ENCODE peak calls at places on chromosomes 12 and 14, in four cellular contexts. C, N, P and Q are unnamed samples.

GRCh38 chr12:133156125-133156690 is 25.1 kb upstream of the ZNF268 start:
- DNase-seq in C (no peak), N (no peak), P (no peak), Q (no peak)

GRCh38 chr12:26937863-26938659 is at the start of the genes FGFR1OP2 and INTS13:
- DNase-seq in C (peak), N (peak), P (peak), Q (peak)

GRCh38 chr12:113087193-113087592 is 30.7 kb downstream of the DTX1 start:
- DNase-seq in C (no peak), N (no peak), P (no peak), Q (no peak)

GRCh38 chr12:79344855-79345840 is 345.6 kb downstream of the PAWR start:
- DNase-seq in C (no peak), N (peak), P (peak), Q (no peak)

GRCh38 chr14:97106166-97106565 is 309.0 kb downstream of the VRK1 start:
- DNase-seq in C (no peak), N (no peak), P (no peak), Q (no peak)

GRCh38 chr14:100589071-100589759 is 2.0 kb upstream of the BEGAIN start:
- DNase-seq in C (no peak), N (no peak), P (peak), Q (no peak)

GRCh38 chr14:59422069-59422881 is 42.9 kb downstream of the GPR135 start:
- DNase-seq in C (no peak), N (peak), P (no peak), Q (no peak)

GRCh38 chr14:104930526-104931322 is 6.0 kb downstream of the PLD4 start:
- DNase-seq in C (no peak), N (no peak), P (no peak), Q (no peak)

GRCh38 chr12:111251787-111252186 is 117.1 kb downstream of the PHETA1 start:
- DNase-seq in C (no peak), N (no peak), P (no peak), Q (no peak)

GRCh38 chr12:66065623-66066022 is 64.9 kb downstream of the LLPH start:
- DNase-seq in C (no peak), N (peak), P (no peak), Q (no peak)

GRCh38 chr12:100868487-100868886 is 73.9 kb downstream of the ANO4 start:
- DNase-seq in C (no peak), N (no peak), P (no peak), Q (no peak)

GRCh38 chr14:35877276-35877675 is 51.1 kb downstream of the BRMS1L start:
- DNase-seq in C (no peak), N (no peak), P (no peak), Q (no peak)

GRCh38 chr14:99670361-99671229 is 13.5 kb upstream of the CYP46A1 start:
- DNase-seq in C (no peak), N (peak), P (no peak), Q (no peak)

GRCh38 chr14:73717998-73718741 is 4.0 kb upstream of the PNMA1 start:
- DNase-seq in C (no peak), N (no peak), P (peak), Q (no peak)

GRCh38 chr12:89621511-89621910 is 87.1 kb downstream of the ATP2B1 start:
- DNase-seq in C (no peak), N (no peak), P (no peak), Q (no peak)

GRCh38 chr14:35808076-35808657 is 928 bp downstream of the RALGAPA1 start:
- DNase-seq in C (no peak), N (no peak), P (peak), Q (no peak)

GRCh38 chr14:65840118-65840751 is 427.7 kb downstream of the FUT8 start:
- DNase-seq in C (no peak), N (no peak), P (no peak), Q (no peak)

GRCh38 chr12:46830731-46831334 is 5.0 kb upstream of the SLC38A4 start:
- DNase-seq in C (no peak), N (no peak), P (no peak), Q (no peak)
- H3K4me3 ChIP-seq in C (peak), N (peak), P (peak), Q (peak)

DNA sequence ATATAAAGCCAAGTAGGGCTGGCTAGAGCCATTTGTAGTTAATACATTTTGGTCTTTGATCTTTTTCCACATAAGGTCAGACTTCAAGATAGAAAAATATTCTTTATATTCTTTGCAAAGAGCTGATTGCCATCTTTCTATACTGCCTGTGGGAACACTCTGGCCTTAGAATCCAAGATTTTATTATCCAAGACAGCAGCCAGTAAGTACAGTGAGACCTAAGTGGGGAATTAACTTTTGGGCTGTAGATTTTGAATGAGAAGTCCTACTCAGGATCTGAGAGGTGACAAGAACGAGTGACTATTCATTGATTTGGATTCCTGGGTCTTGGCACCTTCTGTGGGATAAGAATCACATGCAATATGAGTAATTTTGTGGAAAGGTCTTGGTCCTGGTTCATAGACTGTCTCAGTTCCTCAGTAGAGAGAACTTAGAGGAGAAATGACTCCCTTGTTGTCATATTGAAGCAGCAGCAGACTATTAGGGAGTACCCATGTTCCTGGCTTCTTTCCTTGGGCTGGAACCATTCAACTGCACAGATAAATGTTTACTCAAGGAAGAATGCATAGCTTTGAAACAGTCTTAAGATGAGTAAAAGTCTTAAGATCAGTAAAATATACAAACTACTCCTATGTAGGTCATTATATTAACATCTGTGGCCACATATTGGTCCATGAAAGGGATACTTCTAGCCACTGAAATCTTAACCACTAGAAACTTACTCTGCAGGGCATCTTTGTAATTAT is 353.8 kb downstream of the RAD51B start:
- DNase-seq in C (no peak), N (no peak), P (no peak), Q (no peak)
- H3K27ac ChIP-seq in C (peak), N (no peak), P (no peak), Q (no peak)

DNA sequence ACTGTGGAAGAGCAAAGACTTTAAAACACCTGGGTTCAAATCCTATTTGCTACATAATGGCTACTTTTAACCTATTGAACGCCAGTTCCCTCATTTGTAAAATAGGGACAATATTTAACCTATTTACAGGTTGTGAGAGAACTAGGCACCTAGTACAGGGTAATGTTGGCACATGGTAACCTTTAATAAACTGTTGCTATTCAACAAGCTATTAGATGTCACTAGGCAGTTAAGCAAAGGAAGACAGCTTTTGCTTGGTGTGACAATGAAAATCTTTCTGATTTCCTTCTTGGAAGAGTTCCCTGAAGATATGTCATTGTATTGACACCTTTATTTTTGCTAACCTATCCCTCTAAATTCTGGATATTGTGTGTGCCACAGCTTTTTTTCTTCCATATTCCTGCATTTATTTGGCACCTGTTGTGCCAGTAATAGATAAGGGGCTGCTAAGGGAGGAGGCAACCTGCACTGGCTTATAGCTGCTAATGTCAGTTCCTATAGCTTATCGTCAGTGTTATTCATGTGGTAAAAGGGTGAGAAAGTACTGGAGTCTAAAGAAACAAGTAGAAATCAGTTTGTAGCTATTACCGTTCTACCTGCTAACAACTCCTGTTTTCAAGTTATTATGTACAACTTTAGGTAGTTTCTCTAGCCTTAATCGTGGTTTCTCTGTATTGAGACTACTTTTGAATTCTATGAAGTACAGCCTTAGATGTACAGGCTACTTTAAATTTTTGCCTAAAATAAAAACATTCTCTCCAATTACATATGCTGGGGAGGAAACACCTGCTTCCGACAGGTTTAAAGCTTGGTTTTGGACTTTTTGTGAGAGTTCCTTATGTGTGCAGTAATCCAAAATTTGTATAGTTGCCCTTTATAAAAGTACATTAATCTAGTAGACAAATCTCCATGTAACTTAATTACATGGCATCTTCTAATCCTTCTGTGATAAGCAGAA is 24.3 kb downstream of the HIF1A start:
- DNase-seq in C (no peak), N (no peak), P (no peak), Q (no peak)
- H3K4me3 ChIP-seq in C (no peak), N (no peak), P (no peak), Q (no peak)

DNA sequence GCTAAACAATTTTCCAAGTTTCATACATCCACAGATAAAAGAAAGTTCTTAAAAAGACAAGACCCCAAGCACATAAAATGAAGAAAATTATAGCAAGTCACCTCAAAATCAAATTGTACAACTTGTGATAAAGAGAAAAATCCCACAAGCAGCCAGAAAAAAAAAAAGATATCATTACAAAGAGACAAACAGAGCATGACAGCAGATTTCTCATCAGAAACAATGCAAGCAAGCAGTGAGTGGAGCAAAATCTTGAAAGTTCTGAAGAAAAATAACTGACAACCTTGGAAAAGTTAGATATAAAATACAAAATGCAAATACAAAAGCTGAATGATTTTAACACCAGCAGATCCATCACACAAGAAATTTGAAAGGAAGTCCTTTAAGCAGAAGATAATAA is 194.5 kb upstream of the SOX5 start:
- DNase-seq in C (no peak), N (no peak), P (no peak), Q (no peak)
- H3K27ac ChIP-seq in C (no peak), N (no peak), P (no peak), Q (no peak)

GRCh38 chr12:40222247-40222646 is 2.5 kb upstream of the LRRK2 start:
- DNase-seq in C (no peak), N (no peak), P (no peak), Q (no peak)
- H3K4me3 ChIP-seq in C (no peak), N (no peak), P (no peak), Q (no peak)

GRCh38 chr12:15721716-15722115 is 67.5 kb downstream of the EPS8 start:
- DNase-seq in C (no peak), N (no peak), P (no peak), Q (no peak)
- H3K27ac ChIP-seq in C (peak), N (no peak), P (no peak), Q (no peak)

DNA sequence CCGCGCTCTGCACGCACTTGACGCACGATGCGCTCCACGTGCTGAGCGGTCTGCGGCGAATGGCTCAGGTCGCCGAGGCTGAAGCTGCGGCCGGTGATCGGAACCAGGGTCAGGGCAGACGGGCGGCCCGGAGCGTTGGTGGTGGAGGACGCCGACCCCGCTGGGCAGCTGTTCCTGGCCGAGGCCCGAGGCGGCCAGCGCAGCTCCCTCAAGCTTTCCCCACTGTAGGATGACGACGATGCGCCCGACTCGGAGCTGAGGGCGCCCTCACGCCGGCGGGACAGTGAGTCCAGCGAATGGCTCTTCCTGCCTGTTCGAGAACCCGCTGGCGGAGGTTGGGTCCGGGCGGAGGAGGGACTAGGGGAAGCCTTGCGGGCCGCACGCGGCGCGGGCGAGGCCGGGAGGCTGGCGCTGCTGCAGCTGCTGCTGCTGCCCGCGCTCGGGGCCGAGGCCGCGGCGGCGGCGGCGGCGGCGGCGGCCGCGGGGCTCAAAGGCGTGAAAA is 2.0 kb downstream of the CCDC177 start:
- DNase-seq in C (no peak), N (peak), P (no peak), Q (no peak)
- H3K4me3 ChIP-seq in C (peak), N (peak), P (no peak), Q (peak)

DNA sequence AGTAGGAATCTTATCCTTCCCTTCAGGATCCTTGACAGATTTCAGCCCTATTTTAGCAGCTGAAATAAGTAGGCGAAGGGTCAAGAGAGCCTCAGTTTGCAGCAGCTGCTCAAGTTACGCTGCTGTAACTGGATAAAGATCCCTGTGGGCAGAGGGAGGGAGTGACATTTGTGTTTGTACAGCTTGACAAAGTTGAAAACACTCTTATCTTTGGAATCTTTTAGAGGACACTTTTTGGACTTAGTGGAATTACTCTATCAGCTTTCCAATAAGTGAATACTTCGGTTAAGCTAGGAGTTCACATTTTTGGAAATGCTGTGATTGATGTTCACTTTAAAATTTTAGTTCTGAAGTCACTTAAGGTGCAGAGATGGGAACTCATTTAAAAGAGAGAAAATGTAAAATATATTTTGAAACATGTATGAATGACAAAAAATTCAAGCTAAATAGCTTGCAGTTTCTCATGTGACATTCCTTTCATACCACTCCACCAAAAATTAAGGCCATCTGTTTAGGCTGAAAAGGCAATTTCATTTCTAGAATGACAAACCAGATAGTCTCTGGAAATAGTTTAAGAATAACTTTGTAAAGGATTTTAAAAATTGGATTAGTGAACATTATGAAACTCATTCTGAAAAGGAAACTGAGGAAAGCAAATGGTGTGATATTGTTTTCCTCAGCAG is 55.2 kb downstream of the SLC38A4 start:
- DNase-seq in C (no peak), N (peak), P (no peak), Q (no peak)
- H3K27ac ChIP-seq in C (no peak), N (peak), P (no peak), Q (no peak)